ENCODE peak calls at places on chromosome 14, in seven cellular contexts. B is brain microvascular endothelial cell, M is Panc1, K is tibial artery, W is DND-41, U is thyroid gland, Q is tibial nerve. F is an unnamed sample.

GRCh38 chr14:104383931-104384775 is 195.4 kb upstream of the C14orf180 start:
- DNase-seq in B (no peak), M (no peak), K (peak; percentile 14), W (no peak), U (no peak), Q (no peak), F (peak; percentile 15)

GRCh38 chr14:67987596-67987995 is 168.0 kb downstream of the RAD51B start:
- DNase-seq in B (peak; percentile 93), M (no peak), K (no peak), W (no peak), U (no peak), Q (no peak), F (no peak)

GRCh38 chr14:21825147-21825743 is 151.6 kb upstream of the OR4E1 start:
- DNase-seq in B (peak; percentile 42), M (no peak), K (no peak), W (peak; percentile 47), U (no peak), Q (no peak), F (no peak)

GRCh38 chr14:69013943-69014782 is 35.1 kb upstream of the ACTN1 start:
- DNase-seq in B (peak; percentile 25), M (no peak), K (peak; percentile 44), W (no peak), U (peak; percentile 47), Q (peak; percentile 26), F (peak; percentile 72)

GRCh38 chr14:57533214-57533613 is 39.6 kb upstream of the CCDC198 start:
- DNase-seq in B (peak; percentile 8), M (peak; percentile 27), K (no peak), W (peak; percentile 22), U (peak; percentile 13), Q (no peak), F (no peak)

GRCh38 chr14:95943699-95944098 is 67.1 kb downstream of the TUNAR start:
- DNase-seq in B (no peak), M (no peak), K (no peak), W (no peak), U (no peak), Q (no peak), F (no peak)

GRCh38 chr14:94681300-94682060 is 69.3 kb downstream of the SERPINA3 start:
- DNase-seq in B (peak; percentile 60), M (no peak), K (no peak), W (peak; percentile 26), U (no peak), Q (peak; percentile 20), F (no peak)

GRCh38 chr14:29016050-29016900 is 249.7 kb downstream of the FOXG1 start:
- DNase-seq in B (peak; percentile 1), M (peak; percentile 5), K (no peak), W (peak; percentile 35), U (peak; percentile 4), Q (no peak), F (no peak)

GRCh38 chr14:77478796-77479195 is 19.8 kb downstream of the ISM2 start:
- DNase-seq in B (no peak), M (no peak), K (no peak), W (no peak), U (no peak), Q (no peak), F (no peak)

GRCh38 chr14:104352493-104353220 is 214.3 kb downstream of the KIF26A start:
- DNase-seq in B (no peak), M (no peak), K (peak; percentile 8), W (no peak), U (no peak), Q (no peak), F (peak; percentile 37)

GRCh38 chr14:38197001-38197760 is 10.5 kb upstream of the SSTR1 start:
- DNase-seq in B (no peak), M (no peak), K (no peak), W (no peak), U (no peak), Q (no peak), F (no peak)

GRCh38 chr14:80491131-80491530 is 279.8 kb upstream of the DIO2 start:
- DNase-seq in B (peak; percentile 22), M (no peak), K (peak; percentile 63), W (peak; percentile 75), U (no peak), Q (peak; percentile 37), F (peak; percentile 63)

GRCh38 chr14:99240512-99241313 is 31.3 kb downstream of the BCL11B start:
- DNase-seq in B (no peak), M (no peak), K (no peak), W (no peak), U (no peak), Q (no peak), F (no peak)

GRCh38 chr14:99239661-99240092 is 32.3 kb downstream of the BCL11B start:
- DNase-seq in B (no peak), M (no peak), K (no peak), W (no peak), U (no peak), Q (no peak), F (no peak)

GRCh38 chr14:99242238-99242637 is 29.8 kb downstream of the BCL11B start:
- DNase-seq in B (no peak), M (no peak), K (no peak), W (no peak), U (peak; percentile 46), Q (no peak), F (no peak)

GRCh38 chr14:99242816-99243795 is 28.9 kb downstream of the BCL11B start:
- DNase-seq in B (no peak), M (no peak), K (no peak), W (no peak), U (no peak), Q (no peak), F (no peak)

GRCh38 chr14:99241314-99242035 is 30.5 kb downstream of the BCL11B start:
- DNase-seq in B (no peak), M (no peak), K (no peak), W (no peak), U (peak; percentile 79), Q (no peak), F (no peak)
- H3K27me3 ChIP-seq in B (peaks cover 19% of the 10 kb centered on the region), M (no peaks in the 10 kb centered on the region), K (peaks cover 50% of the 10 kb centered on the region), W (no peaks in the 10 kb centered on the region), U (no peaks in the 10 kb centered on the region), Q (peaks cover 27% of the 10 kb centered on the region), F (no peaks in the 10 kb centered on the region)

DNA sequence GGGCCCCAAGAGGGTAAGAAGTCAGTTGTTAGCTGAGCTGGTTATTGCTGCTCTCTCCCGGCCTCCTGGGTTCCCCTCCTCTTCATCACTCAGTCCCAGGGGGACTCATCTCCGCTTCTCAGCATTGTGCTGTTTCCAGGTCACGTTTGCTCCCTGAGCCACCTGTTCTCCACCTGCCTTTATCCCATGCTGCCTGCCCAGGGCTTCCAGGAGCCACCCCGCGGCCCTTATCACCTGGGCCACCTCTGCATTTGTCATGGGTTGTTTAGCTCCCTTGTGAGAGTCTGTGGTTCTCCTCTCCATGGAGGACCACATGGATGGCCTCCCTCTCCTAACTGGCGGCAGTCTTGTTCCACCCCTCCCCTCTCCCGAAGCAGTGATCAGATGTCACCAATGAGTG is 36.0 kb downstream of the SYNDIG1L start:
- DNase-seq in B (no peak), M (no peak), K (no peak), W (no peak), U (no peak), Q (no peak), F (no peak)
- H3K27me3 ChIP-seq in B (peaks cover 4% of the 10 kb centered on the region), M (peaks cover 2% of the 10 kb centered on the region), K (peaks cover 17% of the 10 kb centered on the region), W (peaks cover 12% of the 10 kb centered on the region), U (no peaks in the 10 kb centered on the region), Q (no peaks in the 10 kb centered on the region), F (peaks cover 6% of the 10 kb centered on the region)

GRCh38 chr14:102923920-102924486 is 1.5 kb downstream of the AMN start:
- DNase-seq in B (no peak), M (no peak), K (no peak), W (no peak), U (no peak), Q (no peak), F (no peak)

GRCh38 chr14:102923201-102923919 is 897 bp downstream of the AMN start:
- DNase-seq in B (no peak), M (no peak), K (no peak), W (no peak), U (no peak), Q (no peak), F (no peak)

GRCh38 chr14:102920273-102920997 is 2.0 kb upstream of the AMN start:
- DNase-seq in B (no peak), M (no peak), K (no peak), W (no peak), U (no peak), Q (no peak), F (no peak)

GRCh38 chr14:102922490-102923200 is at the start of gene AMN:
- DNase-seq in B (no peak), M (no peak), K (no peak), W (no peak), U (no peak), Q (no peak), F (no peak)

GRCh38 chr14:102920998-102921304 is 1.5 kb upstream of the AMN start:
- DNase-seq in B (no peak), M (no peak), K (no peak), W (no peak), U (no peak), Q (no peak), F (no peak)
- H3K27me3 ChIP-seq in B (peaks cover 30% of the 10 kb centered on the region), M (no peaks in the 10 kb centered on the region), K (peaks cover 41% of the 10 kb centered on the region), W (no peaks in the 10 kb centered on the region), U (peaks cover 8% of the 10 kb centered on the region), Q (peaks cover 41% of the 10 kb centered on the region), F (peaks cover 9% of the 10 kb centered on the region)

GRCh38 chr14:23438130-23438893 is 2.9 kb upstream of the MYH7 start:
- DNase-seq in B (no peak), M (no peak), K (no peak), W (no peak), U (no peak), Q (no peak), F (no peak)
- H3K27me3 ChIP-seq in B (no peaks in the 10 kb centered on the region), M (no peaks in the 10 kb centered on the region), K (peaks cover 15% of the 10 kb centered on the region), W (peaks cover 23% of the 10 kb centered on the region), U (no peaks in the 10 kb centered on the region), Q (no peaks in the 10 kb centered on the region), F (no peaks in the 10 kb centered on the region)

GRCh38 chr14:35222324-35222723 is 69.9 kb upstream of the PSMA6 start:
- DNase-seq in B (no peak), M (no peak), K (no peak), W (no peak), U (no peak), Q (no peak), F (no peak)
- H3K27me3 ChIP-seq in B (no peaks in the 10 kb centered on the region), M (no peaks in the 10 kb centered on the region), K (no peaks in the 10 kb centered on the region), W (no peaks in the 10 kb centered on the region), U (no peaks in the 10 kb centered on the region), Q (no peaks in the 10 kb centered on the region), F (no peaks in the 10 kb centered on the region)